ENCODE peak calls at places on chromosomes 4 and X, in four cellular contexts. T is type B pancreatic cell, K is IMR-90, Z is endothelial cell. U is an unnamed sample.

GRCh38 chr4:6962211-6963041 is 52.8 kb downstream of the TBC1D14 start:
- DNase-seq in T (no peak), K (no peak), Z (no peak), U (no peak)

GRCh38 chr4:142557220-142557801 is 288.8 kb downstream of the INPP4B start:
- DNase-seq in T (no peak), K (no peak), Z (no peak), U (no peak)

GRCh38 chr4:139528377-139529005 is 27.5 kb downstream of the SETD7 start:
- DNase-seq in T (no peak), K (peak; percentile 96), Z (no peak), U (no peak)

GRCh38 chr4:74365761-74366160 is 816 bp downstream of the EREG start:
- DNase-seq in T (no peak), K (no peak), Z (no peak), U (no peak)

GRCh38 chr4:8915201-8916200 is 43.9 kb upstream of the HMX1 start:
- DNase-seq in T (peak; percentile 66), K (no peak), Z (no peak), U (no peak)

GRCh38 chr4:146709956-146710355 is 71.3 kb downstream of the POU4F2 start:
- DNase-seq in T (no peak), K (no peak), Z (no peak), U (no peak)

GRCh38 chr4:112519689-112520597 is 4.0 kb upstream of the NEUROG2 start:
- DNase-seq in T (no peak), K (no peak), Z (no peak), U (peak; percentile 8)

GRCh38 chr4:54657194-54657555 is 582 bp upstream of the KIT start:
- DNase-seq in T (no peak), K (no peak), Z (peak; percentile 5), U (no peak)

GRCh38 chrX:117982702-117983392 is 133.8 kb downstream of the KLHL13 start:
- DNase-seq in T (no peak), K (no peak), Z (no peak), U (no peak)

GRCh38 chrX:117987376-117987775 is 129.2 kb downstream of the KLHL13 start:
- DNase-seq in T (no peak), K (peak; percentile 70), Z (no peak), U (no peak)

GRCh38 chrX:117990438-117990837 is 126.2 kb downstream of the KLHL13 start:
- DNase-seq in T (no peak), K (peak; percentile 88), Z (no peak), U (no peak)

GRCh38 chrX:117989512-117989911 is 127.1 kb downstream of the KLHL13 start:
- DNase-seq in T (no peak), K (no peak), Z (no peak), U (no peak)

DNA sequence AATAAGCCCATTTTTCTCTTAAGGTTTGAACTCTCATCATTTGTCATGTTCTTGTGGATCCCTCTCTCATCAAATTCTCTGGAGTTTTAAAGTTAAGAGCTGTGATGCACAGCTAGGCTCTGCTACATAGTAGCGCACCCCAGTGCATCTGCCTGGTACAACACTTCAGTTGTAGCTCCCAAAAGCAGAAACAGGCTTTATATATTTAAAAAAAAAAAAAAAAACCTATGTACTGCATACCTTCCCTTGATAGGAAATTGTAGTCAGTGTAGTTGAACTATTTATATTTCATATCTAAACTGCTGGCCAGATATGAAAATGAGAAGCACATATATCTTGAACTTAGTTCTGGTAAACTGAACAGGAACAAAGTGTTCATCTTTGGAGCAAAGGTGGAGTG is 131.4 kb downstream of the KLHL13 start:
- DNase-seq in T (no peak), K (peak; percentile 29), Z (peak; percentile 22), U (no peak)
- TF ChIP-seq CTCF in T (peak; percentile 44), K (peak; percentile 25), Z (no peak), U (peak; percentile 31)

GRCh38 chr4:17491196-17491595 is 20.7 kb downstream of the QDPR start:
- DNase-seq in T (no peak), K (no peak), Z (no peak), U (no peak)
- TF ChIP-seq CTCF in T (no peak), K (no peak), Z (no peak), U (no peak)

GRCh38 chr4:162461952-162462351 is 298.2 kb upstream of the FSTL5 start:
- DNase-seq in T (no peak), K (no peak), Z (no peak), U (no peak)
- TF ChIP-seq CTCF in T (peak; percentile 61), K (no peak), Z (peak; percentile 14), U (peak; percentile 56)

GRCh38 chrX:15146515-15146914 is 123.4 kb downstream of the ASB9 start:
- DNase-seq in T (no peak), K (no peak), Z (peak; percentile 39), U (peak; percentile 37)

GRCh38 chrX:15142084-15142715 is 127.7 kb downstream of the ASB9 start:
- DNase-seq in T (no peak), K (no peak), Z (no peak), U (no peak)

GRCh38 chrX:15143825-15144121 is 126.1 kb downstream of the ASB9 start:
- DNase-seq in T (no peak), K (no peak), Z (no peak), U (no peak)

GRCh38 chrX:15143050-15143824 is 126.6 kb downstream of the ASB9 start:
- DNase-seq in T (no peak), K (peak; percentile 45), Z (peak; percentile 39), U (peak; percentile 35)
- TF ChIP-seq CTCF in T (peak; percentile 83), K (peak; percentile 64), Z (peak; percentile 56), U (peak; percentile 75)

GRCh38 chr4:94175553-94176260 is 32.0 kb upstream of the SMARCAD1 start:
- DNase-seq in T (no peak), K (no peak), Z (no peak), U (no peak)
- TF ChIP-seq CTCF in T (no peak), K (no peak), Z (no peak), U (no peak)

GRCh38 chrX:19532709-19533108 is 17.4 kb upstream of the MAP3K15 start:
- DNase-seq in T (no peak), K (no peak), Z (no peak), U (no peak)

GRCh38 chrX:19539665-19540064 is 24.4 kb upstream of the MAP3K15 start:
- DNase-seq in T (no peak), K (no peak), Z (no peak), U (no peak)

GRCh38 chrX:19540076-19540475 is 24.8 kb upstream of the MAP3K15 start:
- DNase-seq in T (no peak), K (no peak), Z (no peak), U (no peak)

GRCh38 chrX:19541196-19541595 is 25.9 kb upstream of the MAP3K15 start:
- DNase-seq in T (no peak), K (no peak), Z (no peak), U (no peak)

GRCh38 chrX:19535481-19535880 is 20.2 kb upstream of the MAP3K15 start:
- DNase-seq in T (no peak), K (peak; percentile 24), Z (no peak), U (no peak)
- TF ChIP-seq CTCF in T (peak; percentile 66), K (peak; percentile 45), Z (no peak), U (peak; percentile 53)

GRCh38 chr4:103948244-103949018 is 228.6 kb upstream of the TACR3 start:
- DNase-seq in T (no peak), K (no peak), Z (no peak), U (no peak)
- TF ChIP-seq CTCF in T (no peak), K (no peak), Z (no peak), U (no peak)

U was measured in neural crest cell.